ENCODE peak calls at places on chromosomes 13 and 19, in ten cellular contexts. H is fibroblast of mammary gland; U is stimulated activated CD4-positive, alpha-beta T cell treated with anti-CD3 and anti-CD28 coated beads, Interleukin-2, amount 100 ng/mL, for 24 hours; W is substantia nigra; P is AG09319; V is hepatic stellate cell; R is NCI-H2081; J is hepatocyte; I is left ventricle myocardium inferior; Y is activated CD8-positive, alpha-beta T cell treated with anti-CD3 and anti-CD28 coated beads, Interleukin-2, amount 10 ng/mL, durations not matched to agents 7 days and 5 days. D is an unnamed sample.

GRCh38 chr19:42150940-42151339 is 18.7 kb upstream of the POU2F2 start:
- DNase-seq in P (no peak), H (no peak), Y (no peak), U (no peak), R (no peak), V (no peak), J (no peak), W (no peak), I (no peak), D (no peak)

GRCh38 chr19:28466107-28467045 is 746.6 kb downstream of the UQCRFS1 start:
- DNase-seq in J (peak; percentile 78), U (peak; percentile 74), Y (peak; percentile 77), I (peak; percentile 53), R (no peak), H (peak; percentile 61), W (no peak), V (peak; percentile 48), P (peak; percentile 19), D (no peak)

GRCh38 chr13:43852923-43853404 is 26.6 kb downstream of the CCDC122 start:
- DNase-seq in R (no peak), I (no peak), Y (no peak), V (no peak), H (no peak), U (no peak), P (no peak), J (no peak), W (no peak), D (no peak)

GRCh38 chr19:54366811-54367210 is 2.1 kb upstream of the LAIR1 start:
- DNase-seq in W (no peak), I (no peak), P (no peak), U (no peak), Y (no peak), H (no peak), V (no peak), J (no peak), R (no peak), D (no peak)

GRCh38 chr13:34340534-34340933 is 522.6 kb downstream of the RFC3 start:
- DNase-seq in W (no peak), P (no peak), J (peak; percentile 11), V (no peak), I (no peak), Y (no peak), R (no peak), H (peak; percentile 84), U (no peak), D (no peak)

GRCh38 chr13:113739527-113740285 is 19.3 kb upstream of the TMEM255B start:
- DNase-seq in V (no peak), W (no peak), J (no peak), U (no peak), I (no peak), R (no peak), P (no peak), Y (no peak), H (no peak), D (no peak)

GRCh38 chr19:46907880-46908279 is 47.1 kb downstream of the ARHGAP35 start:
- DNase-seq in R (no peak), P (no peak), Y (no peak), H (no peak), W (no peak), I (no peak), U (no peak), V (no peak), J (no peak), D (no peak)

GRCh38 chr13:111361873-111362648 is 41.6 kb downstream of the TEX29 start:
- DNase-seq in H (no peak), U (no peak), W (no peak), P (no peak), J (no peak), V (no peak), Y (no peak), I (no peak), R (no peak), D (no peak)

GRCh38 chr19:2613507-2614295 is 88.8 kb downstream of the GNG7 start:
- DNase-seq in U (peak; percentile 70), Y (peak; percentile 76), R (peak; percentile 25), P (no peak), I (peak; percentile 29), H (peak; percentile 36), V (peak; percentile 60), J (peak; percentile 66), W (no peak), D (no peak)

GRCh38 chr19:47414469-47414868 is 4.9 kb downstream of the MEIS3 start:
- DNase-seq in W (no peak), J (no peak), I (no peak), V (no peak), R (peak; percentile 49), U (no peak), P (no peak), Y (no peak), H (no peak), D (no peak)

GRCh38 chr19:45419396-45419795 is 4.3 kb downstream of the ERCC1 start:
- DNase-seq in H (no peak), W (peak; percentile 28), I (no peak), P (no peak), V (no peak), U (no peak), J (no peak), R (no peak), Y (peak; percentile 56), D (no peak)

GRCh38 chr13:41418751-41419150 is 38.6 kb upstream of the RGCC start:
- DNase-seq in Y (no peak), I (no peak), R (no peak), H (no peak), P (no peak), J (no peak), W (no peak), U (no peak), V (no peak), D (no peak)

GRCh38 chr19:30512748-30513389 is 140.7 kb downstream of the ZNF536 start:
- DNase-seq in U (no peak), V (no peak), W (no peak), Y (no peak), H (no peak), R (no peak), J (no peak), P (no peak), I (no peak), D (peak; percentile 72)

GRCh38 chr19:2461751-2462634 is 5.2 kb upstream of the LMNB2 start:
- DNase-seq in P (no peak), Y (peak; percentile 83), J (peak; percentile 61), W (no peak), H (peak; percentile 77), U (peak; percentile 86), R (peak; percentile 40), I (peak; percentile 67), V (peak; percentile 78), D (peak; percentile 82)

GRCh38 chr13:79901336-79901735 is 420.4 kb downstream of the NDFIP2 start:
- DNase-seq in I (no peak), P (no peak), V (peak; percentile 11), U (no peak), Y (no peak), J (no peak), R (no peak), H (peak; percentile 46), W (no peak), D (peak; percentile 73)

GRCh38 chr19:47227347-47228167 is 3.4 kb downstream of the BBC3 start:
- DNase-seq in H (peak; percentile 95), R (no peak), Y (peak; percentile 74), U (peak; percentile 50), V (peak; percentile 95), W (peak; percentile 36), J (peak; percentile 92), I (peak; percentile 93), P (peak; percentile 93), D (peak; percentile 95)

GRCh38 chr19:52943884-52944643 is 18.6 kb downstream of the ZNF816 start:
- DNase-seq in P (no peak), V (no peak), Y (no peak), R (no peak), J (no peak), H (no peak), U (no peak), I (no peak), W (no peak), D (no peak)

GRCh38 chr19:15390814-15391213 is 11.2 kb upstream of the AKAP8 start:
- DNase-seq in U (no peak), P (no peak), J (no peak), R (no peak), W (no peak), H (no peak), V (no peak), Y (no peak), I (no peak), D (no peak)

GRCh38 chr13:74200081-74200480 is 65.9 kb upstream of the KLF12 start:
- DNase-seq in W (no peak), I (no peak), R (no peak), V (no peak), P (no peak), J (no peak), H (no peak), Y (no peak), U (no peak), D (no peak)

GRCh38 chr19:56660381-56661105 is 11.0 kb downstream of the ZNF835 start:
- DNase-seq in W (no peak), P (no peak), J (no peak), Y (no peak), H (no peak), I (peak; percentile 27), U (peak; percentile 20), V (no peak), R (no peak), D (no peak)

GRCh38 chr13:112248406-112248760 is 127.8 kb upstream of the SPACA7 start:
- DNase-seq in I (no peak), V (no peak), R (no peak), W (no peak), H (no peak), J (no peak), Y (no peak), U (no peak), P (no peak), D (no peak)

GRCh38 chr19:40225440-40226305 is 816 bp downstream of the CCNP start:
- DNase-seq in R (no peak), P (no peak), V (peak; percentile 75), U (no peak), H (peak; percentile 24), Y (no peak), J (no peak), W (no peak), I (no peak), D (no peak)

GRCh38 chr13:77893066-77893465 is 25.6 kb downstream of the EDNRB start:
- DNase-seq in W (no peak), U (no peak), H (no peak), P (no peak), R (no peak), I (no peak), Y (no peak), V (no peak), J (no peak), D (no peak)

GRCh38 chr13:50617134-50617721 is 226.3 kb downstream of the DLEU7 start:
- DNase-seq in V (peak; percentile 25), W (no peak), I (no peak), U (no peak), P (no peak), H (peak; percentile 91), J (no peak), R (no peak), Y (no peak), D (peak; percentile 57)

GRCh38 chr19:39936622-39937021 is 2.2 kb upstream of the FCGBP start:
- DNase-seq in Y (no peak), I (no peak), J (no peak), V (no peak), H (no peak), R (no peak), P (no peak), W (no peak), U (no peak), D (no peak)

GRCh38 chr13:33797622-33798021 is 20.3 kb upstream of the RFC3 start:
- DNase-seq in R (no peak), W (no peak), P (no peak), V (no peak), I (no peak), J (no peak), U (no peak), H (peak; percentile 48), Y (no peak), D (no peak)

GRCh38 chr19:3324405-3324856 is 42.0 kb upstream of the NFIC start:
- DNase-seq in H (peak; percentile 45), U (peak; percentile 89), J (no peak), I (peak; percentile 53), V (peak; percentile 47), P (no peak), R (no peak), Y (peak; percentile 83), W (no peak), D (no peak)

GRCh38 chr19:13881692-13882418 is 4.9 kb downstream of the NANOS3 start:
- DNase-seq in Y (peak; percentile 73), U (peak; percentile 46), I (no peak), J (no peak), H (peak; percentile 38), R (no peak), P (no peak), W (no peak), V (peak; percentile 77), D (no peak)

D was measured in foreskin melanocyte.